ENCODE peak calls at places on chromosomes 2 and 18, in five cellular contexts. H is HFFc6, M is MM.1S, T is uterus, I is HepG2. X is an unnamed sample.

GRCh38 chr2:54052825-54053718 is 62.3 kb upstream of the ACYP2 start:
- DNase-seq in H (peak), M (peak), T (no peak), I (no peak), X (peak)

GRCh38 chr2:6474368-6475140 is 391.2 kb downstream of the CMPK2 start:
- DNase-seq in H (no peak), M (no peak), T (no peak), I (no peak), X (no peak)

GRCh38 chr2:218883491-218884490 is 3.1 kb downstream of the WNT10A start:
- DNase-seq in H (no peak), M (peak), T (no peak), I (no peak), X (peak)

GRCh38 chr2:240725266-240726060 is 33.8 kb downstream of the AQP12A start:
- DNase-seq in H (no peak), M (no peak), T (no peak), I (no peak), X (no peak)

GRCh38 chr2:75190271-75190990 is 8.9 kb downstream of the TACR1 start:
- DNase-seq in H (no peak), M (no peak), T (no peak), I (no peak), X (no peak)

GRCh38 chr2:38376346-38376682 is 759 bp downstream of the ATL2 start:
- DNase-seq in H (peak), M (peak), T (peak), I (peak), X (peak)

GRCh38 chr2:22894761-22895160 is 490.2 kb upstream of the KLHL29 start:
- DNase-seq in H (no peak), M (peak), T (no peak), I (no peak), X (no peak)

GRCh38 chr18:22470511-22471181 is 52.9 kb upstream of the CTAGE1 start:
- DNase-seq in H (no peak), M (no peak), T (no peak), I (no peak), X (no peak)

GRCh38 chr2:212815453-212815852 is 276.9 kb upstream of the ERBB4 start:
- DNase-seq in H (no peak), M (no peak), T (no peak), I (no peak), X (no peak)

GRCh38 chr2:235087812-235088607 is 136.2 kb downstream of the SH3BP4 start:
- DNase-seq in H (no peak), M (no peak), T (peak), I (no peak), X (no peak)

GRCh38 chr2:235171511-235172130 is 219.8 kb downstream of the SH3BP4 start:
- DNase-seq in H (peak), M (no peak), T (no peak), I (no peak), X (no peak)

GRCh38 chr18:12031836-12032235 is 50.5 kb downstream of the IMPA2 start:
- DNase-seq in H (peak), M (no peak), T (peak), I (no peak), X (no peak)

GRCh38 chr2:5692561-5693287 is 540 bp downstream of the SOX11 start:
- DNase-seq in H (no peak), M (no peak), T (no peak), I (no peak), X (no peak)

GRCh38 chr2:118763797-118764196 is 83.7 kb downstream of the EN1 start:
- DNase-seq in H (no peak), M (no peak), T (no peak), I (peak), X (no peak)
- TF ChIP-seq CTCF in H (peak), M (no peak), T (no peak), I (peak), X (no peak)

GRCh38 chr2:15748736-15749323 is 157.2 kb downstream of the DDX1 start:
- DNase-seq in H (no peak), M (no peak), T (no peak), I (peak), X (peak)
- TF ChIP-seq CTCF in H (peak), M (no peak), T (no peak), I (peak), X (peak)

GRCh38 chr2:14634885-14635871 is 2.7 kb downstream of the LRATD1 start:
- DNase-seq in H (peak), M (no peak), T (peak), I (no peak), X (peak)
- TF ChIP-seq CTCF in H (no peak), M (no peak), T (no peak), I (no peak), X (no peak)

DNA sequence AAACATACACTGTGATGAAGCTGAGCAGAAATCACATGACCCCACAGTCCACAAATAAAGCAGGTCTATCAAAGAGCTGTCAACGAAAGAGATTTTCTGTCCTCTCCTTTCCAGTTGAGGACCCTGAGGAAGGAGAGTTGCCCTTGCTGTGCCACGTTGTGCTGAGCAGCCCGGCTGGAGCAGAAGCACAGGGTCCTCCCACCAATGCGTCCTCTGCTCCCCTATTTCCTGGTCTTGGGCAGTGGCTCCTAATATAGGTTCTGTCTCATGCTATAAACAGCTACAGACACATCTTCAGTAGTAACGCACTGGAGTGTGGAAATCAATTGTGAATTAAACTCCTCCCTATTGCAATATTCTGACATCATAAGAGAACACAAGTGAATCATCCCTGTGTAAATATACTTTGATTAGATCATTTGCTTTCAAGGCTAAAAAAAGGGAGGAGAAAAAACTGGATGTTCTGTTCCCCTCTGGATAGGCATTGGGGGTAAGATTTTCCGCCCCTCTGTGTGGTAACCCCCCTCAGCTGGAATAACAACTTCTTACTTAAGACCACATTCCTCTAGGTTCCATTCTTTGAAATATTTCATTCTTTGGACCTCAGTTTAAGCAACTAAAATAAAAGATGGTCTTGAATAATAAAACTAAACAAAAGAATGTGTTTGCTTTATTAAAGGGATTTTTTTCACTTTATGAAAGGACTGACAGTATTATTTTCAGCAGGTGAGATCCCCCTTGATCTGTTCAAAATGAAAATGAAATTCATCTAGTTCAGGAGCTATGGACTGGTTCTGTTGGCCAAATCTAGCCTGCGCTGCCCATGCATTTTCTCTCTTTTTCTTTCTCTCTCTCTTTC is 8.3 kb upstream of the RHOB start:
- DNase-seq in H (peak), M (no peak), T (no peak), I (peak), X (no peak)
- TF ChIP-seq CTCF in H (no peak), M (no peak), T (no peak), I (no peak), X (no peak)

GRCh38 chr2:29314816-29315571 is 199.8 kb downstream of the CLIP4 start:
- DNase-seq in H (no peak), M (peak), T (no peak), I (no peak), X (peak)
- TF ChIP-seq CTCF in H (no peak), M (peak), T (no peak), I (no peak), X (no peak)

DNA sequence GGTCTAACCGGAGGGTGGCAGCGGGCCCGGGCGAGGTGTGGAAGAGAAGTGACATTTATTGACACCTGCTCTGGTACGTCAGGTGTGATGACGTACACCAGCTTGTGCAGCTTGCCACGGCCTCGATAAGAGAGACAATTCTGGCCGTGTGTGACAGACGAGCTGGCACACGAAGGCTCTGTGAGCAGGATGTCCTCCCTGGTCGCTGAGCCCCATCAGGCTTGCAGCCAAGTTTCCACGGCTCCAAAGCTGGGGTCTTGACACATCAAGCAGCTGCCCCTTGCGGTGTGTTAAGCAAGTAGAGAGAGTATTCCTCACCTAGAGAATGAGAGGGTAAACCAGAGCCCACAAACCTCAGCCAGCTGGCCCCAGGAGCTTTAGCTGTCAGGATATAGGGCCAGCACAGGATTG is 30.6 kb downstream of the TOGARAM2 start:
- DNase-seq in H (no peak), M (no peak), T (peak), I (no peak), X (no peak)
- TF ChIP-seq CTCF in H (no peak), M (no peak), T (no peak), I (no peak), X (no peak)

GRCh38 chr2:173963323-173963816 is 1.8 kb downstream of the SP3 start:
- DNase-seq in H (peak), M (peak), T (no peak), I (peak), X (peak)
- TF ChIP-seq CTCF in H (peak), M (peak), T (peak), I (no peak), X (no peak)

GRCh38 chr2:10520154-10520553 is 72.0 kb upstream of the ODC1 start:
- DNase-seq in H (no peak), M (no peak), T (no peak), I (no peak), X (peak)
- TF ChIP-seq CTCF in H (peak), M (peak), T (no peak), I (peak), X (no peak)

GRCh38 chr18:54360406-54360805 is 2.7 kb downstream of the C18orf54 start:
- DNase-seq in H (no peak), M (no peak), T (no peak), I (peak), X (no peak)

GRCh38 chr18:54359233-54359632 is 1.5 kb downstream of the C18orf54 start:
- DNase-seq in H (no peak), M (no peak), T (no peak), I (no peak), X (no peak)

GRCh38 chr18:54358495-54358793 is 738 bp downstream of the C18orf54 start:
- DNase-seq in H (no peak), M (no peak), T (no peak), I (no peak), X (no peak)

GRCh38 chr18:54357082-54357659 is 487 bp downstream of the STARD6 start:
- DNase-seq in H (no peak), M (no peak), T (no peak), I (no peak), X (peak)

DNA sequence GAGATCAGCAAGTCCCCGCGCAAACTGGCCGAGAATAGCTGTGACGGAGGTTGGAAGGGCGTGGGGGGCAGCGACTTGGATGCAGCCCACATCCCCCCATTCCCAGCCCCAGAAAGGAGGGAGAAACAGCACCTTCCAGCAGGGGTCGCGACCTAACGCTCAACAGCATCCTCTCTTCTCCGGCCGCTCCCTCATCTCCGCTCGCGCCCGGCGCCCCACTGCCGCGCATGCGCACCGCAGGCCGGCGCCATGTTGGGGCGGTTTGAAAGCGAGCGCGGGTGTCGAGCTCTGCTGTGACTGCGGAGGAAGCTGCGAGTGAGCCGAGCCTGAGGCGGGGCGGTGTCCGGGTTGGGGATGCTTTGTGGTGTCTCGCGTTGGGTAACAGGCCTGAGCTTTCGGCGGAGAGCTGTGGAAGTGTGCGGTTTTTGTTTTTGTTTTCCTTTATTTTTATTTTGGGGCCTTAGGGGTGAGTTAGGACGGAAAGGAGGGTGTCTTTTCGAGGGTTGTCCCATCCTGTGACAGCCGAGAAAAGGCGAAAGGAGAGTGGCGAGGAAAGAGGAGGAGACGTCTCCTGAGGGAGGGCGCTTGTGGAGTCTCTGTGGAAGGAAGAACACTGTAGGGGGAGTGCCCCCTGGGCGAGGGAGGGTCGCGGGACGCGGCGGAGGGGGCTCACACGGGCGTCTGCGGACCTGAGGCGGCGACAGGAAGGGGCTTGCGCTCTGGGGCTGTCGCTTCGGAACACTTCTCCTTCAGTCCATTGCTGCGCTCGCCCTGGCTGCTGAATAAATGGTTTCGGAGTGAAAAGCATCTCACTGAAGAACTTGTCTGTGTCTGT is at the start of the genes C18orf54 and STARD6:
- DNase-seq in H (peak), M (peak), T (peak), I (peak), X (peak)
- TF ChIP-seq CTCF in H (peak), M (peak), T (peak), I (peak), X (peak)

GRCh38 chr2:49656853-49657252 is 502.5 kb upstream of the FSHR start:
- DNase-seq in H (no peak), M (no peak), T (no peak), I (no peak), X (no peak)
- TF ChIP-seq CTCF in H (no peak), M (no peak), T (no peak), I (no peak), X (no peak)

X was measured in GM13977.